ENCODE peak calls at places on chromosome X, in seven cellular contexts. I is GM23338; Q is hepatocyte; O is CD8-positive, alpha-beta memory T cell; D is fibroblast of lung; N is heart left ventricle; W is heart right ventricle. V is an unnamed sample. For H3K36me3, the result is how much of the 10 kb centered on the place peaks cover.

GRCh38 chrX:19836337-19836736 is 51.1 kb downstream of the SH3KBP1 start:
- DNase-seq in W (no peak), N (no peak), Q (no peak), D (no peak), I (no peak), O (no peak), V (no peak)

GRCh38 chrX:24264383-24264782 is 49.5 kb downstream of the SUPT20HL2 start:
- DNase-seq in W (no peak), Q (no peak), I (no peak), N (no peak), O (no peak), D (no peak), V (no peak)

GRCh38 chrX:23952984-23953907 is 45.4 kb downstream of the CXorf58 start:
- DNase-seq in I (peak), N (no peak), Q (no peak), O (peak), W (no peak), D (no peak), V (no peak)

GRCh38 chrX:51955200-51955599 is 61.8 kb downstream of the MAGED1 start:
- DNase-seq in D (no peak), N (no peak), W (no peak), O (no peak), Q (no peak), I (no peak), V (no peak)

GRCh38 chrX:39336709-39337294 is 535.5 kb downstream of the MID1IP1 start:
- DNase-seq in O (no peak), Q (peak), W (no peak), N (no peak), D (peak), I (no peak), V (no peak)

GRCh38 chrX:30504309-30504708 is 73.3 kb downstream of the TASL start:
- DNase-seq in O (no peak), I (peak), Q (peak), N (no peak), W (no peak), D (peak), V (no peak)

GRCh38 chrX:153931151-153931550 is 3.7 kb downstream of the NAA10 start:
- DNase-seq in N (no peak), O (no peak), I (no peak), W (no peak), D (no peak), Q (no peak), V (no peak)

GRCh38 chrX:76279007-76279406 is 106.1 kb downstream of the PBDC1 start:
- DNase-seq in Q (peak), D (peak), N (no peak), W (no peak), O (peak), I (peak), V (peak)

GRCh38 chrX:73400136-73400748 is 46.6 kb upstream of the CDX4 start:
- DNase-seq in Q (no peak), N (no peak), O (no peak), W (no peak), D (no peak), I (peak), V (no peak)

GRCh38 chrX:110836982-110837381 is 41.4 kb upstream of the CHRDL1 start:
- DNase-seq in O (no peak), D (no peak), W (no peak), N (no peak), I (peak), Q (no peak), V (no peak)

GRCh38 chrX:68940601-68941000 is 111.8 kb downstream of the EFNB1 start:
- DNase-seq in O (no peak), N (no peak), D (no peak), W (no peak), I (no peak), Q (no peak), V (no peak)

GRCh38 chrX:54043696-54044125 is 562 bp downstream of the PHF8 start:
- DNase-seq in I (peak), N (peak), O (no peak), Q (peak), W (peak), D (no peak), V (no peak)

GRCh38 chrX:40544343-40545250 is 36.2 kb upstream of the ATP6AP2 start:
- DNase-seq in W (no peak), D (peak), Q (no peak), I (no peak), O (no peak), N (no peak), V (no peak)

GRCh38 chrX:138756234-138756633 is 44.7 kb upstream of the FGF13 start:
- DNase-seq in O (no peak), I (peak), N (no peak), Q (peak), W (peak), D (peak), V (peak)

GRCh38 chrX:133229361-133229760 is 11.2 kb upstream of the TFDP3 start:
- DNase-seq in N (no peak), Q (peak), O (no peak), I (no peak), W (no peak), D (peak), V (peak)

GRCh38 chrX:79413009-79413408 is 45.9 kb upstream of the ITM2A start:
- DNase-seq in W (no peak), I (peak), D (no peak), Q (peak), O (peak), N (no peak), V (no peak)

GRCh38 chrX:52923781-52924241 is 26.7 kb downstream of the FAM156B start:
- DNase-seq in I (no peak), N (no peak), Q (peak), W (no peak), D (peak), O (no peak), V (no peak)

GRCh38 chrX:125219852-125220251 is 99.8 kb upstream of the TEX13C start:
- DNase-seq in N (no peak), D (no peak), W (no peak), Q (no peak), I (no peak), O (no peak), V (no peak)

GRCh38 chrX:48592971-48593370 is 4.3 kb upstream of the WDR13 start:
- DNase-seq in W (no peak), O (no peak), Q (no peak), N (no peak), D (peak), I (no peak), V (no peak)
- H3K4me3 ChIP-seq in W (no peak), O (no peak), Q (no peak), N (no peak), D (no peak), I (no peak), V (no peak)

GRCh38 chrX:16851421-16851820 is 18.7 kb downstream of the RBBP7 start:
- DNase-seq in Q (no peak), D (no peak), W (no peak), N (no peak), O (no peak), I (no peak), V (no peak)

GRCh38 chrX:16851827-16852226 is 18.3 kb downstream of the RBBP7 start:
- DNase-seq in O (no peak), N (no peak), W (no peak), Q (no peak), D (no peak), I (no peak), V (no peak)

GRCh38 chrX:16855363-16856075 is 14.6 kb downstream of the RBBP7 start:
- DNase-seq in D (no peak), N (no peak), W (no peak), I (no peak), Q (no peak), O (no peak), V (no peak)

GRCh38 chrX:16853537-16853936 is 16.6 kb downstream of the RBBP7 start:
- DNase-seq in Q (no peak), D (no peak), I (no peak), O (no peak), N (no peak), W (no peak), V (no peak)

DNA sequence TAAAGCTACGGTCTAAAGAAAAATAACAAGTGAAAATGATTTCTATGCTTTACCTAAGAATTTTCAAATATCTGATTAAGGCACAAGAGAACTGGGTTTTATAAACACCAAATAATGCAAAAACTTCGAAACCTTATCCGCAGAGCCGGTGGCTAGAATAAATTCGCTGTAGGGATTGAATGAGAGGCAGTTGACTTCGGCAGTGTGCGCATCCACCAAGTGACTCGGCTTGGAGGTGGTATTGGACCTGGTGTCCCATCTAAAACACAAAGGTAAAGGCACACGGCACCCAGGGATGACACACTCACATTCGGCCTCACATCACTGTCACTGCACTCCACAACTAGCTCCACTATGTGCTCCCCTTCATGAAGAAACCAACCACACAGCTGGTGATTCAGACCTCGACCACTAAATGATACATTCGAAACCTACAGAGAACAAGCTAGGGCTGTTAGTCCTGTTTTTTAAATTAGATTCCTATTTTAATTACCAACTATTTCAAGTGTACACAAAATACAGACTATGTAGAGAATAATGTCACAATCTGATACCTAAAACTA is 17.5 kb downstream of the RBBP7 start:
- DNase-seq in D (no peak), I (no peak), Q (no peak), N (no peak), W (no peak), O (no peak), V (no peak)
- H3K36me3 ChIP-seq in D (under half), I (under half), Q (under half), N (half or more), W (under half), O (under half), V (under half)

GRCh38 chrX:100872161-100872560 is 2.0 kb downstream of the NOX1 start:
- DNase-seq in N (no peak), O (no peak), Q (no peak), D (peak), W (no peak), I (no peak), V (no peak)

GRCh38 chrX:100870527-100870926 is 3.6 kb downstream of the NOX1 start:
- DNase-seq in Q (no peak), I (no peak), D (no peak), O (no peak), N (no peak), W (no peak), V (no peak)

DNA sequence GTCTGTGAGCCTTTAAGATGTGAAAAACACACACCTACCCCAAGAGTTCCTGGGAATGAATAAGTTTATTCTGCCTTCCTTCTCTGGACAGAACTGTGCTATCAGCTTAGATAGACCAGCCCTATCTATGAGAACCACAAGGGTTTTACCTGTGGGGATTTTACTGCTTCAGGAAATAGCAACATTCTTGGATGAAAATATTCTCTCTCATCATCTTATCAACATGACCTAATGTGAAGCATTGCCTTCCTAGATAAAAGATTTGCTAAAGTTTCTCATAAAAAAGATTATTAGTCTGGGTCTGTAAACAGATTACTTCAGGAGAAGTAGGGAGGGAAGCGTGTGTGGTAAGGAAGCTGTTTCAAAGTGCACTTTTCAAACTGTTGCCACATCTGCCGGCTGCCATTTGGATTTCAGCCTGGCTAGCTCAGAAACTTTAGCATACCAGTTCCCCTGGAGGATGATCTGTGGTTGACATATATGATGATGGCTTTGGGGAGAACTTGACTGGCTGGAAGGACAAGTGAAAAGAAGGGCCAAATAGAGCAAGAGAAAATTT is at the start of gene NOX1:
- DNase-seq in D (no peak), I (no peak), W (no peak), O (no peak), Q (peak), N (no peak), V (no peak)
- H3K4me3 ChIP-seq in D (no peak), I (no peak), W (no peak), O (no peak), Q (no peak), N (no peak), V (no peak)

GRCh38 chrX:70479970-70480659 is 35.5 kb downstream of the DLG3 start:
- DNase-seq in D (peak), I (peak), O (no peak), Q (peak), N (no peak), W (no peak), V (no peak)
- H3K36me3 ChIP-seq in D (under half), I (under half), O (under half), Q (under half), N (under half), W (under half), V (under half)

GRCh38 chrX:15848576-15848975 is 6.0 kb downstream of the AP1S2 start:
- DNase-seq in N (no peak), I (no peak), W (no peak), Q (no peak), D (no peak), O (no peak), V (no peak)
- H3K4me3 ChIP-seq in N (no peak), I (no peak), W (peak), Q (no peak), D (no peak), O (no peak), V (no peak)

DNA sequence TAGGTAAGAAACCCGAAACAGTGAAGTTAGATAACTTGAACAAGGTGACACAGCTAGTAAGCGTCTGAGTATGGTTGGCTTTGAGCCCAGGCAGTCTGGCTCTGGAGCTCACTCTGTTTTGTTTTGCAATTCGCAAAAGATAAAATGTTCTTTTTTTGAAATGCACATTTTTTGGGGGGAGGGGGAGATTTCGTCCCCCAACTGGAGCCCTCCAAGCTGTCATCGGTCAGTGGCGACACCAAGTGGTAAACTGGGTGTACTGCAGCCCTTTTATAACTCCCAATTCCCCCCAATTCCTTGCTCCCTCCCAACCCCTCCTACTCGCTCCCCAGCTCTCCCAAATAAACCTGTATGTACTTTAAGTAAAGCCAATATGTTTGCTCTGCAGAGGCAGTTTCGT is 2.8 kb upstream of the CLCN5 start:
- DNase-seq in I (peak), N (peak), Q (peak), D (peak), W (peak), O (peak), V (no peak)
- H3K36me3 ChIP-seq in I (under half), N (under half), Q (under half), D (under half), W (under half), O (under half), V (under half)

V was measured in kidney epithelial cell.